ENCODE peak calls at places on chromosomes 16 and 17, in eight cellular contexts. One of them, this sample, is unnamed.

GRCh38 chr17:42399121-42399520 is 10.9 kb upstream of the STAT3 start:
- DNase-seq in CD8-positive, alpha-beta T cell: no peak
- DNase-seq in PC-3: no peak
- DNase-seq in sigmoid colon: no peak
- DNase-seq in IMR-90: no peak
- DNase-seq in Peyer's patch: no peak
- DNase-seq in uterus: no peak
- DNase-seq in H1: no peak
- DNase-seq in this sample: no peak

GRCh38 chr16:17364319-17365210 is 106.2 kb downstream of the XYLT1 start:
- DNase-seq in H1: no peak
- DNase-seq in Peyer's patch: no peak
- DNase-seq in PC-3: no peak
- DNase-seq in IMR-90: peak; percentile 94
- DNase-seq in sigmoid colon: no peak
- DNase-seq in CD8-positive, alpha-beta T cell: peak; percentile 51
- DNase-seq in uterus: peak; percentile 71
- DNase-seq in this sample: no peak

GRCh38 chr17:413706-414440 is 61.3 kb upstream of the RPH3AL start:
- DNase-seq in sigmoid colon: no peak
- DNase-seq in CD8-positive, alpha-beta T cell: no peak
- DNase-seq in H1: no peak
- DNase-seq in Peyer's patch: no peak
- DNase-seq in IMR-90: no peak
- DNase-seq in PC-3: no peak
- DNase-seq in uterus: no peak
- DNase-seq in this sample: no peak

GRCh38 chr17:17902877-17903276 is 66.1 kb upstream of the SREBF1 start:
- DNase-seq in H1: no peak
- DNase-seq in sigmoid colon: no peak
- DNase-seq in CD8-positive, alpha-beta T cell: no peak
- DNase-seq in IMR-90: no peak
- DNase-seq in uterus: no peak
- DNase-seq in PC-3: no peak
- DNase-seq in Peyer's patch: peak; percentile 5
- DNase-seq in this sample: no peak

GRCh38 chr17:15918661-15919259 is 26.2 kb upstream of the ADORA2B start:
- DNase-seq in H1: no peak
- DNase-seq in IMR-90: no peak
- DNase-seq in PC-3: peak; percentile 75
- DNase-seq in sigmoid colon: peak; percentile 91
- DNase-seq in CD8-positive, alpha-beta T cell: no peak
- DNase-seq in uterus: no peak
- DNase-seq in Peyer's patch: peak; percentile 34
- DNase-seq in this sample: no peak

GRCh38 chr17:43917348-43918025 is 10.2 kb upstream of the MPP2 start:
- DNase-seq in uterus: no peak
- DNase-seq in Peyer's patch: peak; percentile 70
- DNase-seq in H1: peak; percentile 84
- DNase-seq in PC-3: no peak
- DNase-seq in sigmoid colon: no peak
- DNase-seq in IMR-90: peak; percentile 10
- DNase-seq in CD8-positive, alpha-beta T cell: peak; percentile 36
- DNase-seq in this sample: no peak

GRCh38 chr16:89467382-89467781 is 23.0 kb downstream of the ANKRD11 start:
- DNase-seq in H1: no peak
- DNase-seq in CD8-positive, alpha-beta T cell: no peak
- DNase-seq in sigmoid colon: no peak
- DNase-seq in uterus: no peak
- DNase-seq in IMR-90: no peak
- DNase-seq in PC-3: no peak
- DNase-seq in Peyer's patch: no peak
- DNase-seq in this sample: no peak

GRCh38 chr17:3534881-3535252 is 22.7 kb downstream of the TRPV3 start:
- DNase-seq in CD8-positive, alpha-beta T cell: no peak
- DNase-seq in PC-3: peak; percentile 58
- DNase-seq in sigmoid colon: no peak
- DNase-seq in H1: no peak
- DNase-seq in IMR-90: peak; percentile 10
- DNase-seq in uterus: no peak
- DNase-seq in Peyer's patch: no peak
- DNase-seq in this sample: no peak

GRCh38 chr16:59964232-59964924 is 1230.3 kb upstream of the GOT2 start:
- DNase-seq in PC-3: no peak
- DNase-seq in uterus: no peak
- DNase-seq in CD8-positive, alpha-beta T cell: no peak
- DNase-seq in H1: no peak
- DNase-seq in sigmoid colon: no peak
- DNase-seq in IMR-90: no peak
- DNase-seq in Peyer's patch: no peak
- DNase-seq in this sample: no peak

GRCh38 chr17:4839965-4840892 is 7.1 kb downstream of the MINK1 start:
- DNase-seq in sigmoid colon: no peak
- DNase-seq in CD8-positive, alpha-beta T cell: no peak
- DNase-seq in H1: no peak
- DNase-seq in PC-3: peak; percentile 70
- DNase-seq in IMR-90: peak; percentile 67
- DNase-seq in Peyer's patch: no peak
- DNase-seq in uterus: no peak
- DNase-seq in this sample: no peak

GRCh38 chr17:55286681-55287589 is 22.2 kb downstream of the HLF start:
- DNase-seq in Peyer's patch: peak; percentile 81
- DNase-seq in IMR-90: peak; percentile 42
- DNase-seq in H1: no peak
- DNase-seq in PC-3: peak; percentile 17
- DNase-seq in CD8-positive, alpha-beta T cell: no peak
- DNase-seq in sigmoid colon: no peak
- DNase-seq in uterus: no peak
- DNase-seq in this sample: no peak

GRCh38 chr16:30526137-30526822 is at the start of gene ZNF768:
- DNase-seq in sigmoid colon: peak; percentile 79
- DNase-seq in uterus: peak; percentile 49
- DNase-seq in PC-3: peak; percentile 8
- DNase-seq in H1: peak; percentile 81
- DNase-seq in Peyer's patch: no peak
- DNase-seq in IMR-90: no peak
- DNase-seq in CD8-positive, alpha-beta T cell: peak; percentile 22
- DNase-seq in this sample: no peak

GRCh38 chr17:70588003-70588402 is 418.7 kb downstream of the KCNJ2 start:
- DNase-seq in H1: no peak
- DNase-seq in uterus: no peak
- DNase-seq in IMR-90: no peak
- DNase-seq in CD8-positive, alpha-beta T cell: no peak
- DNase-seq in PC-3: no peak
- DNase-seq in Peyer's patch: no peak
- DNase-seq in sigmoid colon: no peak
- DNase-seq in this sample: no peak

GRCh38 chr16:66880288-66881013 is at the start of gene PDP2:
- DNase-seq in Peyer's patch: peak; percentile 95
- DNase-seq in uterus: peak; percentile 96
- DNase-seq in PC-3: peak; percentile 89
- DNase-seq in IMR-90: peak; percentile 90
- DNase-seq in CD8-positive, alpha-beta T cell: peak; percentile 80
- DNase-seq in sigmoid colon: peak; percentile 98
- DNase-seq in H1: peak; percentile 97
- DNase-seq in this sample: peak; percentile 98

GRCh38 chr17:77436058-77436442 is 295.3 kb downstream of the SEC14L1 start:
- DNase-seq in IMR-90: peak; percentile 69
- DNase-seq in Peyer's patch: no peak
- DNase-seq in CD8-positive, alpha-beta T cell: no peak
- DNase-seq in H1: peak; percentile 65
- DNase-seq in PC-3: no peak
- DNase-seq in sigmoid colon: no peak
- DNase-seq in uterus: no peak
- DNase-seq in this sample: peak; percentile 89

GRCh38 chr16:1793578-1794220 is at the start of gene IGFALS:
- DNase-seq in H1: no peak
- DNase-seq in IMR-90: no peak
- DNase-seq in uterus: no peak
- DNase-seq in sigmoid colon: no peak
- DNase-seq in Peyer's patch: peak; percentile 53
- DNase-seq in PC-3: no peak
- DNase-seq in CD8-positive, alpha-beta T cell: no peak
- DNase-seq in this sample: no peak

GRCh38 chr17:57868007-57868774 is 18.3 kb upstream of the MRPS23 start:
- DNase-seq in IMR-90: peak; percentile 94
- DNase-seq in CD8-positive, alpha-beta T cell: peak; percentile 21
- DNase-seq in H1: peak; percentile 71
- DNase-seq in sigmoid colon: peak; percentile 96
- DNase-seq in PC-3: peak; percentile 93
- DNase-seq in Peyer's patch: peak; percentile 63
- DNase-seq in uterus: peak; percentile 93
- DNase-seq in this sample: peak; percentile 83

GRCh38 chr16:86708431-86708830 is 130.1 kb downstream of the FOXL1 start:
- DNase-seq in IMR-90: no peak
- DNase-seq in sigmoid colon: peak; percentile 44
- DNase-seq in CD8-positive, alpha-beta T cell: no peak
- DNase-seq in Peyer's patch: no peak
- DNase-seq in PC-3: no peak
- DNase-seq in H1: no peak
- DNase-seq in uterus: no peak
- DNase-seq in this sample: no peak

GRCh38 chr16:86709103-86709502 is 130.8 kb downstream of the FOXL1 start:
- DNase-seq in PC-3: no peak
- DNase-seq in CD8-positive, alpha-beta T cell: no peak
- DNase-seq in IMR-90: no peak
- DNase-seq in uterus: no peak
- DNase-seq in sigmoid colon: no peak
- DNase-seq in Peyer's patch: no peak
- DNase-seq in H1: no peak
- DNase-seq in this sample: no peak

GRCh38 chr16:86712158-86713009 is 134.0 kb downstream of the FOXL1 start:
- DNase-seq in IMR-90: no peak
- DNase-seq in Peyer's patch: no peak
- DNase-seq in uterus: no peak
- DNase-seq in H1: no peak
- DNase-seq in CD8-positive, alpha-beta T cell: no peak
- DNase-seq in sigmoid colon: peak; percentile 37
- DNase-seq in PC-3: no peak
- DNase-seq in this sample: no peak

GRCh38 chr16:86709902-86710601 is 131.7 kb downstream of the FOXL1 start:
- DNase-seq in PC-3: no peak
- DNase-seq in IMR-90: no peak
- DNase-seq in Peyer's patch: no peak
- DNase-seq in CD8-positive, alpha-beta T cell: no peak
- DNase-seq in H1: no peak
- DNase-seq in sigmoid colon: peak; percentile 34
- DNase-seq in uterus: no peak
- DNase-seq in this sample: no peak

DNA sequence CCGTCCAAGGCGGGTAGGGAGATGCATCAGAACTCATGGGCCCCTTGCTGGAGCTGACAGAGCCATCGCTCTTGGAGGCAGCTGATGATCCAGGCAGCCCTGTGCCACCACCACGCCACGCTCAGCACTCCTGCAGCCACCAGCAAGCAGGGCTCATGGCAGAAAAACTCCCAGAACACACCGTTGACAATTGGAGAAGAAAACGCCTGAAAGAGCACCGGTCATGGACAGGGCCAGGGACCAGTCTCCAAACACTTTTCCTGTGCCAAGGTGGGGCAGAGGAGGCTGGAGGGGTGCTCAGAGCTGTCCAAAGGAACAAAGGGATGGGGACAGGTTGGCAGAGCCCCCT is 132.2 kb downstream of the FOXL1 start:
- DNase-seq in PC-3: no peak
- DNase-seq in CD8-positive, alpha-beta T cell: no peak
- DNase-seq in uterus: no peak
- DNase-seq in Peyer's patch: no peak
- DNase-seq in H1: no peak
- DNase-seq in sigmoid colon: peak; percentile 29
- DNase-seq in IMR-90: no peak
- DNase-seq in this sample: no peak
- H3K27me3 ChIP-seq in PC-3: peaks cover 12% of the 10 kb centered on the region
- H3K27me3 ChIP-seq in CD8-positive, alpha-beta T cell: no peaks in the 10 kb centered on the region
- H3K27me3 ChIP-seq in uterus: no peaks in the 10 kb centered on the region
- H3K27me3 ChIP-seq in Peyer's patch: no peaks in the 10 kb centered on the region
- H3K27me3 ChIP-seq in H1: no peaks in the 10 kb centered on the region
- H3K27me3 ChIP-seq in sigmoid colon: peaks cover 10% of the 10 kb centered on the region
- H3K27me3 ChIP-seq in IMR-90: peaks cover 11% of the 10 kb centered on the region
- H3K27me3 ChIP-seq in this sample: no peaks in the 10 kb centered on the region

GRCh38 chr16:49854227-49855203 is 1.4 kb downstream of the ZNF423 start:
- DNase-seq in H1: no peak
- DNase-seq in IMR-90: no peak
- DNase-seq in CD8-positive, alpha-beta T cell: no peak
- DNase-seq in sigmoid colon: peak; percentile 76
- DNase-seq in uterus: no peak
- DNase-seq in Peyer's patch: peak; percentile 56
- DNase-seq in PC-3: no peak
- DNase-seq in this sample: peak; percentile 75
- TF ChIP-seq CTCF in H1: no peak
- TF ChIP-seq CTCF in IMR-90: no peak
- TF ChIP-seq CTCF in CD8-positive, alpha-beta T cell: no peak
- TF ChIP-seq CTCF in sigmoid colon: no peak
- TF ChIP-seq CTCF in uterus: peak; percentile 17
- TF ChIP-seq CTCF in Peyer's patch: no peak
- TF ChIP-seq CTCF in PC-3: no peak
- TF ChIP-seq CTCF in this sample: no peak

DNA sequence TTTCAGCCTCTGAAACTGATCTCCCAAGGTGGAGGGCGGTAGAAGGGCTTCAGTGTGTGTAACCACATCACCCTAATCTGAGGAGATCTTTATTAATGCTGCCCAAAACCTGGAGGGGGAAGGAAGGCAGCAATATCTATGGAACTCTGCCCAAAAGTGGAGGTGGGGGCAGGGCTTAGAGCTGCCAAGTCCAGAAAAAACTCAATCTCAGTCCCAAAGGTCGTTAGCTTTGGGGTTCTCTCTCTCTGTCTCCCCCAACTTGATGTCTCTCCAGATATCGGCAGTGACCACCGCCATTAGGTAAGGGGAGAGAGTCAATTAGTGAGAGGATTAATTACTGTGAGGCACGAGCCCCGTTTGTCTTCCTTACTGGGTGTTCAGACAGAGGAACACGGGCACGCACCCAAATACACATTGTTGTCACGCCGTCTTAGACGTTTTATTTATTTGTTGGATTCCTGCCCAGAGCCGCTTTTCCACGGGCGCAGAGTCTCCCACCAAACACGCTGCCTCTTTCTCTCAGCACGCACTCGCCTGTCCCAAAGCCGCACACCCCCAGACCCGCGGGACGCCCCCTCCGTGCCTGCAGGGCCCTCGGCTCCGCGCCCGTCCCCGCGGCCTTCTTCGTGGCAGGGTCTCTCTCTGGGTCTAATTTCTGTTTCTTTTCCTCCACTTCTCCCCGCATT is 5.4 kb upstream of the LHX1 start:
- DNase-seq in IMR-90: no peak
- DNase-seq in PC-3: no peak
- DNase-seq in uterus: no peak
- DNase-seq in CD8-positive, alpha-beta T cell: no peak
- DNase-seq in Peyer's patch: peak; percentile 47
- DNase-seq in sigmoid colon: no peak
- DNase-seq in H1: peak; percentile 44
- DNase-seq in this sample: no peak
- H3K27me3 ChIP-seq in IMR-90: peaks cover 99% of the 10 kb centered on the region
- H3K27me3 ChIP-seq in PC-3: peaks cover 68% of the 10 kb centered on the region
- H3K27me3 ChIP-seq in uterus: peaks cover 48% of the 10 kb centered on the region
- H3K27me3 ChIP-seq in CD8-positive, alpha-beta T cell: peaks cover 83% of the 10 kb centered on the region
- H3K27me3 ChIP-seq in Peyer's patch: peaks cover 5% of the 10 kb centered on the region
- H3K27me3 ChIP-seq in sigmoid colon: peaks cover 96% of the 10 kb centered on the region
- H3K27me3 ChIP-seq in H1: peaks cover 60% of the 10 kb centered on the region
- H3K27me3 ChIP-seq in this sample: peaks cover 71% of the 10 kb centered on the region

GRCh38 chr16:6300523-6300922 is 1032.1 kb upstream of the RBFOX1 start:
- DNase-seq in uterus: no peak
- DNase-seq in IMR-90: no peak
- DNase-seq in PC-3: no peak
- DNase-seq in Peyer's patch: no peak
- DNase-seq in H1: no peak
- DNase-seq in sigmoid colon: no peak
- DNase-seq in CD8-positive, alpha-beta T cell: no peak
- DNase-seq in this sample: no peak

GRCh38 chr16:6297666-6298435 is 1034.8 kb upstream of the RBFOX1 start:
- DNase-seq in H1: no peak
- DNase-seq in CD8-positive, alpha-beta T cell: no peak
- DNase-seq in Peyer's patch: no peak
- DNase-seq in uterus: no peak
- DNase-seq in IMR-90: no peak
- DNase-seq in sigmoid colon: no peak
- DNase-seq in PC-3: no peak
- DNase-seq in this sample: no peak
- TF ChIP-seq CTCF in H1: no peak
- TF ChIP-seq CTCF in CD8-positive, alpha-beta T cell: no peak
- TF ChIP-seq CTCF in Peyer's patch: no peak
- TF ChIP-seq CTCF in uterus: no peak
- TF ChIP-seq CTCF in IMR-90: no peak
- TF ChIP-seq CTCF in sigmoid colon: no peak
- TF ChIP-seq CTCF in PC-3: no peak
- TF ChIP-seq CTCF in this sample: no peak

This sample was measured in BE2C.